ENCODE peak calls at places on chromosomes 6 and 20, in six cellular contexts. H is kidney, L is MM.1S, G is caudate nucleus, Y is left ventricle myocardium inferior, X is right cardiac atrium. R is an unnamed sample.

GRCh38 chr20:11861479-11861878 is 56.2 kb upstream of the BTBD3 start:
- DNase-seq in G (no peak), L (no peak), H (no peak), Y (no peak), X (no peak), R (no peak)

GRCh38 chr6:7311171-7311570 is 1.8 kb downstream of the SSR1 start:
- DNase-seq in X (no peak), H (no peak), G (no peak), L (no peak), Y (no peak), R (no peak)

GRCh38 chr6:15523679-15524630 is 138.9 kb downstream of the DTNBP1 start:
- DNase-seq in L (no peak), X (no peak), H (no peak), G (no peak), Y (no peak), R (no peak)

GRCh38 chr6:143724876-143725275 is 47.1 kb downstream of the PHACTR2 start:
- DNase-seq in L (no peak), H (no peak), Y (no peak), G (no peak), X (no peak), R (no peak)

GRCh38 chr6:82955841-82956240 is 109.8 kb downstream of the UBE3D start:
- DNase-seq in Y (no peak), G (no peak), L (no peak), H (no peak), X (no peak), R (no peak)

GRCh38 chr20:12166053-12166717 is 248.5 kb downstream of the BTBD3 start:
- DNase-seq in H (no peak), X (peak; percentile 76), G (no peak), L (no peak), Y (peak; percentile 67), R (no peak)

GRCh38 chr6:140485740-140486467 is 1111.5 kb upstream of the CITED2 start:
- DNase-seq in H (peak; percentile 38), X (peak; percentile 25), L (no peak), Y (no peak), G (no peak), R (no peak)

GRCh38 chr6:87200469-87201174 is 45.3 kb downstream of the ZNF292 start:
- DNase-seq in Y (no peak), H (peak; percentile 34), L (no peak), G (no peak), X (peak; percentile 30), R (no peak)

GRCh38 chr6:56517155-56517745 is 125.4 kb downstream of the DST start:
- DNase-seq in H (no peak), Y (no peak), L (no peak), G (no peak), X (no peak), R (no peak)

GRCh38 chr20:37920679-37921322 is 17.9 kb downstream of the VSTM2L start:
- DNase-seq in Y (no peak), X (no peak), H (no peak), L (no peak), G (no peak), R (no peak)

GRCh38 chr6:39908838-39909583 is 25.3 kb downstream of the MOCS1 start:
- DNase-seq in L (no peak), X (no peak), H (no peak), G (no peak), Y (no peak), R (no peak)

GRCh38 chr6:100657678-100658330 is 193.1 kb upstream of the SIM1 start:
- DNase-seq in Y (no peak), L (peak; percentile 45), H (no peak), X (no peak), G (no peak), R (no peak)

GRCh38 chr6:157266274-157267101 is 56.8 kb downstream of the TMEM242 start:
- DNase-seq in Y (no peak), X (no peak), G (no peak), L (no peak), H (no peak), R (no peak)

GRCh38 chr6:5486214-5486613 is 224.9 kb downstream of the FARS2 start:
- DNase-seq in H (no peak), L (no peak), X (no peak), G (no peak), Y (no peak), R (no peak)

GRCh38 chr20:50762435-50763201 is 31.2 kb downstream of the PARD6B start:
- DNase-seq in Y (peak; percentile 82), X (peak; percentile 75), G (peak; percentile 53), H (peak; percentile 85), L (no peak), R (peak; percentile 46)

GRCh38 chr20:33602826-33603590 is 59.1 kb upstream of the C20orf144 start:
- DNase-seq in H (no peak), Y (no peak), X (no peak), L (peak; percentile 52), G (no peak), R (no peak)

GRCh38 chr6:14417377-14417776 is 299.8 kb downstream of the CD83 start:
- DNase-seq in Y (no peak), H (no peak), L (no peak), G (no peak), X (no peak), R (no peak)

GRCh38 chr20:5230544-5230943 is 86.2 kb downstream of the PROKR2 start:
- DNase-seq in H (no peak), L (no peak), G (no peak), Y (no peak), X (no peak), R (no peak)

GRCh38 chr20:44644384-44645131 is 6.9 kb downstream of the ADA start:
- DNase-seq in L (peak; percentile 75), H (peak; percentile 52), G (no peak), Y (no peak), X (no peak), R (no peak)

GRCh38 chr6:82248233-82248735 is 740 bp upstream of the IBTK start:
- DNase-seq in Y (no peak), H (no peak), G (peak; percentile 52), X (no peak), L (peak; percentile 16), R (peak; percentile 77)

GRCh38 chr20:1341561-1342265 is 12.8 kb upstream of the SDCBP2 start:
- DNase-seq in H (no peak), G (no peak), Y (no peak), X (no peak), L (no peak), R (no peak)

GRCh38 chr6:168577496-168577895 is 136.5 kb downstream of the SMOC2 start:
- DNase-seq in H (no peak), L (no peak), X (no peak), G (no peak), Y (no peak), R (no peak)

GRCh38 chr20:63533388-63533787 is 3.8 kb downstream of the PTK6 start:
- DNase-seq in X (no peak), Y (no peak), L (no peak), G (no peak), H (no peak), R (no peak)

GRCh38 chr6:142913511-142914047 is 31.4 kb downstream of the HIVEP2 start:
- DNase-seq in Y (no peak), H (no peak), X (no peak), G (no peak), L (peak; percentile 62), R (no peak)

GRCh38 chr6:122494665-122495272 is 23.2 kb upstream of the SERINC1 start:
- DNase-seq in L (no peak), X (no peak), Y (no peak), G (no peak), H (no peak), R (no peak)

GRCh38 chr6:29625337-29625930 is 7.5 kb downstream of the GABBR1 start:
- DNase-seq in L (no peak), G (no peak), Y (no peak), H (no peak), X (no peak), R (no peak)

GRCh38 chr6:139325003-139325600 is 33.3 kb upstream of the TXLNB start:
- DNase-seq in L (peak; percentile 68), Y (no peak), H (no peak), X (no peak), G (no peak), R (no peak)

GRCh38 chr6:169291639-169292339 is 38.1 kb upstream of the THBS2 start:
- DNase-seq in G (no peak), X (no peak), Y (no peak), L (no peak), H (no peak), R (no peak)

GRCh38 chr6:109229536-109229935 is 134.2 kb downstream of the CEP57L1 start:
- DNase-seq in G (no peak), L (no peak), H (no peak), X (no peak), Y (no peak), R (no peak)
- H3K27ac ChIP-seq in G (no peak overlapping the region), L (no peak overlapping the region), H (no peak overlapping the region), X (no peak overlapping the region), Y (no peak overlapping the region), R (no peak overlapping the region)

GRCh38 chr6:107894821-107895396 is 63.1 kb downstream of the SEC63 start:
- DNase-seq in G (no peak), H (no peak), X (no peak), L (peak; percentile 26), Y (no peak), R (no peak)
- H3K27ac ChIP-seq in G (no peak overlapping the region), H (no peak overlapping the region), X (no peak overlapping the region), L (peak overlapping the region; percentile 39), Y (no peak overlapping the region), R (no peak overlapping the region)

DNA sequence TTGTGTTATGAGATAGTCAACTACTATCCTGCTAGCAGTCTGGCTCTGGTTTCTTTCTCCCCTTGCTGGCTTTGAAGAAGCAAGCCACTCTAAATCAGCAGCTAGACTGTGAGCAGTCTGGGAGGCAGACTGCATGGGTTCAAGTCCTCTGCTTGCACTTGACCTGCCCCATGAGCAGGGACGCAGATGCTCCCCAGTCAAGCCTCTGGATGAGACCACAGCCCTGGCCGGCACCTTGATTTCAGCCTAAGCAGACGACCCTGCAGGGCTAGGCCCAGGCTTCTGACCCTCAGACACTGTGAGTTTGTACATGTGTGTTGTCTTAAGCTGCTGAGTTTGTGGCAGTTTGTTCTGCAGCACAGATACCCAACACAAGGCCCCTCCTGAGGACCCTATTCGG is 105.8 kb downstream of the SULF2 start:
- DNase-seq in L (no peak), X (no peak), H (peak; percentile 35), G (no peak), Y (no peak), R (no peak)
- H3K27ac ChIP-seq in L (no peak overlapping the region), X (no peak overlapping the region), H (no peak overlapping the region), G (no peak overlapping the region), Y (no peak overlapping the region), R (no peak overlapping the region)

GRCh38 chr20:6241591-6241990 is 118.8 kb upstream of the FERMT1 start:
- DNase-seq in L (no peak), X (no peak), H (no peak), G (no peak), Y (no peak), R (no peak)
- H3K27ac ChIP-seq in L (no peak overlapping the region), X (no peak overlapping the region), H (no peak overlapping the region), G (no peak overlapping the region), Y (no peak overlapping the region), R (no peak overlapping the region)

GRCh38 chr20:42652261-42652660 is 537.4 kb downstream of the PTPRT start:
- DNase-seq in H (no peak), G (no peak), X (no peak), Y (no peak), L (no peak), R (no peak)
- H3K27ac ChIP-seq in H (no peak overlapping the region), G (no peak overlapping the region), X (no peak overlapping the region), Y (no peak overlapping the region), L (no peak overlapping the region), R (no peak overlapping the region)

GRCh38 chr6:85395746-85396145 is 54.1 kb upstream of the NT5E start:
- DNase-seq in L (no peak), G (no peak), Y (no peak), H (no peak), X (no peak), R (no peak)
- H3K27ac ChIP-seq in L (no peak overlapping the region), G (no peak overlapping the region), Y (no peak overlapping the region), H (no peak overlapping the region), X (no peak overlapping the region), R (no peak overlapping the region)

GRCh38 chr20:59676126-59676876 is 72.0 kb downstream of the PHACTR3 start:
- DNase-seq in X (no peak), L (no peak), Y (no peak), G (no peak), H (no peak), R (no peak)
- H3K27ac ChIP-seq in X (no peak overlapping the region), L (no peak overlapping the region), Y (no peak overlapping the region), G (peak overlapping the region; percentile 65), H (no peak overlapping the region), R (peak overlapping the region; percentile 35)

R was measured in substantia nigra.